ENCODE peak calls at places on chromosomes 11 and 22, in four cellular contexts. One of them, this sample, is unnamed. For H3K27me3, the result is how much of the 10 kb centered on the place peaks cover.

GRCh38 chr22:45826520-45826919 is 150.4 kb downstream of the WNT7B start:
- DNase-seq in prostate gland: no peak
- DNase-seq in psoas muscle: no peak
- DNase-seq in mesenchymal stem cell: no peak
- DNase-seq in this sample: no peak

GRCh38 chr22:38565441-38565840 is 4.5 kb downstream of the DMC1 start:
- DNase-seq in prostate gland: no peak
- DNase-seq in mesenchymal stem cell: no peak
- DNase-seq in psoas muscle: no peak
- DNase-seq in this sample: no peak

GRCh38 chr11:1404461-1405185 is 14.9 kb downstream of the BRSK2 start:
- DNase-seq in prostate gland: no peak
- DNase-seq in mesenchymal stem cell: no peak
- DNase-seq in psoas muscle: no peak
- DNase-seq in this sample: no peak

GRCh38 chr11:61061081-61061826 is 41.0 kb upstream of the CD5 start:
- DNase-seq in psoas muscle: no peak
- DNase-seq in mesenchymal stem cell: no peak
- DNase-seq in prostate gland: no peak
- DNase-seq in this sample: no peak

GRCh38 chr11:45086526-45086925 is 59.9 kb upstream of the PRDM11 start:
- DNase-seq in psoas muscle: no peak
- DNase-seq in mesenchymal stem cell: no peak
- DNase-seq in prostate gland: no peak
- DNase-seq in this sample: no peak

GRCh38 chr11:45791524-45791923 is 13.4 kb upstream of the SLC35C1 start:
- DNase-seq in psoas muscle: no peak
- DNase-seq in mesenchymal stem cell: no peak
- DNase-seq in prostate gland: no peak
- DNase-seq in this sample: no peak

GRCh38 chr22:43004362-43005035 is 10.4 kb downstream of the PACSIN2 start:
- DNase-seq in prostate gland: no peak
- DNase-seq in psoas muscle: no peak
- DNase-seq in mesenchymal stem cell: peak
- DNase-seq in this sample: no peak

GRCh38 chr11:62461740-62462522 is 43.1 kb downstream of the SCGB1A1 start:
- DNase-seq in psoas muscle: no peak
- DNase-seq in prostate gland: no peak
- DNase-seq in mesenchymal stem cell: peak
- DNase-seq in this sample: no peak

GRCh38 chr11:64122411-64123101 is 43.4 kb downstream of the MACROD1 start:
- DNase-seq in mesenchymal stem cell: no peak
- DNase-seq in psoas muscle: no peak
- DNase-seq in prostate gland: no peak
- DNase-seq in this sample: no peak

GRCh38 chr22:26259510-26259909 is 90.2 kb downstream of the SEZ6L start:
- DNase-seq in prostate gland: no peak
- DNase-seq in mesenchymal stem cell: no peak
- DNase-seq in psoas muscle: no peak
- DNase-seq in this sample: peak

GRCh38 chr11:36361472-36361871 is 65.4 kb downstream of the PRR5L start:
- DNase-seq in mesenchymal stem cell: no peak
- DNase-seq in psoas muscle: no peak
- DNase-seq in prostate gland: no peak
- DNase-seq in this sample: no peak

GRCh38 chr11:16395601-16396000 is 39.3 kb upstream of the SOX6 start:
- DNase-seq in psoas muscle: no peak
- DNase-seq in prostate gland: no peak
- DNase-seq in mesenchymal stem cell: no peak
- DNase-seq in this sample: no peak

GRCh38 chr11:130999086-130999485 is 82.8 kb upstream of the SNX19 start:
- DNase-seq in mesenchymal stem cell: peak
- DNase-seq in psoas muscle: no peak
- DNase-seq in prostate gland: no peak
- DNase-seq in this sample: no peak

GRCh38 chr11:70071996-70072395 is 6.1 kb upstream of the ANO1 start:
- DNase-seq in prostate gland: no peak
- DNase-seq in psoas muscle: no peak
- DNase-seq in mesenchymal stem cell: no peak
- DNase-seq in this sample: no peak
- H3K27me3 ChIP-seq in prostate gland: under half
- H3K27me3 ChIP-seq in psoas muscle: half or more
- H3K27me3 ChIP-seq in mesenchymal stem cell: half or more
- H3K27me3 ChIP-seq in this sample: half or more

DNA sequence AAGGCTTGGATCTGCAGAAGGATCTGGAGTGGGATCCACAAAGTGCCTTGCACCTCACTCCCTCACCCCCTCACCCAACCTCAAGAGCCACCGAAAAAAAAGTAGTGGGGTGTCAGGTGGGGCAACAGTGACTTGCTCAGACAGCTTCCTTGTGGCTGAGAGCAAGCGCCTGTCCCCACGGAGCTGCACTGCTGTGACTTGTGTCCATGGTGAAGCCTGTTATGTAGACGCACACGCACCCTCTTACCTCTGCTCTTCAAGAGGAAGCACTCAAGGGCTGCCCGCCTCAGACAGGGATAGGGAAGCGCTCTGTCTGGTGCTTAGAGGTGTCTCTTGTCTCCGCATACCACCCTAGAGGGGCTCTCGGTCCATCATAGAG is 1.2 kb downstream of the DRD2 start:
- DNase-seq in mesenchymal stem cell: no peak
- DNase-seq in psoas muscle: no peak
- DNase-seq in prostate gland: no peak
- DNase-seq in this sample: no peak
- H3K27me3 ChIP-seq in mesenchymal stem cell: half or more
- H3K27me3 ChIP-seq in psoas muscle: half or more
- H3K27me3 ChIP-seq in prostate gland: under half
- H3K27me3 ChIP-seq in this sample: under half

DNA sequence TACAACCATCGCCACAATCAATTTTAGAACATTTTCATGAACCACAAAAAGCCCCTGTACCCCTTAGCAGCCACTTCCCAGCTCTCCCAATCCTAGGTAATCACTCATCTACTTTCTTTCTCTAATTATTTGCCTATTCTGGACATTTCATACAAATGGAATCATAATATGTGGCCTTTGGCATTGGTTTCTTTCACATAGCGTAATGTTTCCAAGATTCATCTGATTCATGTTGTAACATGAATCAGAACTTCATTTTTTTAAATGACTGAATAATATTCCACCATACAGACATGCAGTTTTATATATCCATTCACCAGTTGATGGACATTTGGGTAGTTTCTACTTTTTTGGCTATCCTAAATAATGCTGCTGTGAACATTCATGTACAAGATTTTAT is 56.2 kb upstream of the RCN1 start:
- DNase-seq in mesenchymal stem cell: no peak
- DNase-seq in psoas muscle: no peak
- DNase-seq in prostate gland: no peak
- DNase-seq in this sample: no peak
- H3K27me3 ChIP-seq in mesenchymal stem cell: under half
- H3K27me3 ChIP-seq in psoas muscle: under half
- H3K27me3 ChIP-seq in prostate gland: under half
- H3K27me3 ChIP-seq in this sample: under half

GRCh38 chr11:73095613-73096012 is 46.5 kb downstream of the FCHSD2 start:
- DNase-seq in mesenchymal stem cell: no peak
- DNase-seq in prostate gland: peak
- DNase-seq in psoas muscle: no peak
- DNase-seq in this sample: no peak

GRCh38 chr11:73100578-73100977 is 41.5 kb downstream of the FCHSD2 start:
- DNase-seq in psoas muscle: no peak
- DNase-seq in mesenchymal stem cell: no peak
- DNase-seq in prostate gland: no peak
- DNase-seq in this sample: no peak

DNA sequence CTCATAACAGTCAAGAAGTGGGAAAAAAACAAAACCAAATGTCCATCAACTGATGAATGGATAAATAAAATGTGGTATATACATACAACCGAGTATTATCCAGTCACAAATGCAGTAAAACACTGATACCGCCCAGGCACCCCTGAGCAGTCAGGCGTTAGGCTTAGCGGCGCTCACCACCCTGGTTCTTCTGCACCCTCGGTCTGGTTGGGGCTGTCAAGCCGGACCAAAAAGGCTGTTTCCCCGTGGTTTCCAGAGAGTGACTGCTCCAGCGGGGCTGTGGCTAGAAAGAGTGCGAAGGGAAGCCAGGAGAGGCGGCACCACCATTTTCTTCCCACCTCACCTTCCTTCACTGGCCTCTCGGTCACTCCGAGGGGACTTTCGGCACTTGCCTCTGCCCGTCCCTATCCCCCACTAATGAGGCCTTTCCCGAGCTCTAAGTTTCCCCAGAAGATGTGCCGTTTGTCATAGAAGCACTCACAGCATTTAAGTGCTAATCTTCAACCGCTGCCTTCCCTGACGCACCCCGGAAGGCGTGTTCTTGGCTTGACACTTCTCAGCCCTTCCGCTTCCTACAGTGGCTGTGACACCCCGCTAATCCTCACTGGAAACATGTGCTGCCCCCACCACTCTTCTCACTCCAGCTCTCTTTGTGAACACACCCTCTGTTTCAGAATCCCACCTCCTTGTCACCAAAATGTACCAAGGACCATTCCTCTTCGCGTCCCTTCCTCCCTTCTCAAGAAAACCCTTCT is 42.4 kb downstream of the FCHSD2 start:
- DNase-seq in psoas muscle: no peak
- DNase-seq in prostate gland: no peak
- DNase-seq in mesenchymal stem cell: no peak
- DNase-seq in this sample: no peak
- H3K27me3 ChIP-seq in psoas muscle: under half
- H3K27me3 ChIP-seq in prostate gland: under half
- H3K27me3 ChIP-seq in mesenchymal stem cell: under half
- H3K27me3 ChIP-seq in this sample: under half

GRCh38 chr11:6655020-6655789 is 404 bp downstream of the DCHS1 start:
- DNase-seq in psoas muscle: peak
- DNase-seq in prostate gland: no peak
- DNase-seq in mesenchymal stem cell: peak
- DNase-seq in this sample: no peak

GRCh38 chr11:6655790-6656580 is at the start of gene DCHS1:
- DNase-seq in prostate gland: no peak
- DNase-seq in psoas muscle: peak
- DNase-seq in mesenchymal stem cell: peak
- DNase-seq in this sample: no peak

GRCh38 chr11:6653656-6654055 is 2.0 kb downstream of the DCHS1 start:
- DNase-seq in prostate gland: no peak
- DNase-seq in mesenchymal stem cell: no peak
- DNase-seq in psoas muscle: no peak
- DNase-seq in this sample: no peak

GRCh38 chr11:6653055-6653454 is 2.6 kb downstream of the DCHS1 start:
- DNase-seq in prostate gland: no peak
- DNase-seq in mesenchymal stem cell: no peak
- DNase-seq in psoas muscle: no peak
- DNase-seq in this sample: no peak

GRCh38 chr11:6654281-6655019 is 1.2 kb downstream of the DCHS1 start:
- DNase-seq in psoas muscle: no peak
- DNase-seq in prostate gland: no peak
- DNase-seq in mesenchymal stem cell: no peak
- DNase-seq in this sample: no peak
- H3K27me3 ChIP-seq in psoas muscle: under half
- H3K27me3 ChIP-seq in prostate gland: under half
- H3K27me3 ChIP-seq in mesenchymal stem cell: half or more
- H3K27me3 ChIP-seq in this sample: under half

DNA sequence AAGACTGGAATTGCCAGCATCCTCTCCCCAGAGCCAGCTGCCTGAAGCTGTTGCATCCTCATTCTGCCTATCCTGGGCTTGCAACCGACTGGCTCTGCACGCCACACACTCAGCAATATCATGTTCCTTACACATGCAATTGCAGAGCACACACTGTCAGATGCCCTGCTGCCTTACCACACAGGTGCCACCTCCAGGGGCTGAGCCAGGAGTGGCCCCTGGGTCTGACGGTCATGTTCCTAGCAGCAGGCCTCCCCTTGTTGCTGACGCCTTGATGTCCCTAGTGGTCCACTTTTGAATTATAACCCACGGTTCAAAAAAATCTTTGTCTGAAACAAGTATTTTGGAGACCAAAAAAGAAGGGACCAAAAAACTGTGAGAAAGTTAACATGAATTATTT is 18.5 kb upstream of the OR8B8 start:
- DNase-seq in psoas muscle: no peak
- DNase-seq in mesenchymal stem cell: no peak
- DNase-seq in prostate gland: no peak
- DNase-seq in this sample: no peak
- H3K27me3 ChIP-seq in psoas muscle: under half
- H3K27me3 ChIP-seq in mesenchymal stem cell: under half
- H3K27me3 ChIP-seq in prostate gland: under half
- H3K27me3 ChIP-seq in this sample: under half